ENCODE peak calls at places on chromosomes 6 and 20, in four cellular contexts. M is heart left ventricle, B is Calu3, G is cardiac muscle cell. C is an unnamed sample.

GRCh38 chr6:322205-322930 is 30.1 kb downstream of the DUSP22 start:
- DNase-seq in M (no peak), B (no peak), G (no peak), C (no peak)

GRCh38 chr6:36616888-36617521 is 22.8 kb downstream of the SRSF3 start:
- DNase-seq in M (peak), B (peak), G (no peak), C (no peak)

GRCh38 chr6:45086685-45087084 is 241.4 kb upstream of the RUNX2 start:
- DNase-seq in M (no peak), B (no peak), G (no peak), C (no peak)

GRCh38 chr20:64041781-64042771 is 6.1 kb downstream of the C20orf204 start:
- DNase-seq in M (no peak), B (no peak), G (no peak), C (no peak)

GRCh38 chr6:451847-452246 is 60.3 kb downstream of the IRF4 start:
- DNase-seq in M (no peak), B (no peak), G (no peak), C (no peak)

GRCh38 chr6:16765235-16765634 is 4.0 kb upstream of the ATXN1 start:
- DNase-seq in M (no peak), B (no peak), G (no peak), C (no peak)

GRCh38 chr20:41405436-41405835 is 38.8 kb upstream of the EMILIN3 start:
- DNase-seq in M (no peak), B (no peak), G (no peak), C (no peak)

GRCh38 chr6:82624251-82624650 is 260.6 kb downstream of the TPBG start:
- DNase-seq in M (no peak), B (no peak), G (no peak), C (no peak)

GRCh38 chr6:678515-678914 is 14.4 kb downstream of the EXOC2 start:
- DNase-seq in M (no peak), B (no peak), G (no peak), C (no peak)

GRCh38 chr6:155259202-155259601 is 4.6 kb upstream of the CLDN20 start:
- DNase-seq in M (no peak), B (no peak), G (no peak), C (no peak)

GRCh38 chr6:35014341-35014740 is 125.3 kb downstream of the ANKS1A start:
- DNase-seq in M (no peak), B (no peak), G (no peak), C (no peak)

GRCh38 chr6:166156942-166157341 is 10.7 kb downstream of the TBXT start:
- DNase-seq in M (no peak), B (no peak), G (no peak), C (no peak)
- TF ChIP-seq CTCF in M (no peak), B (no peak), G (peak), C (no peak)

DNA sequence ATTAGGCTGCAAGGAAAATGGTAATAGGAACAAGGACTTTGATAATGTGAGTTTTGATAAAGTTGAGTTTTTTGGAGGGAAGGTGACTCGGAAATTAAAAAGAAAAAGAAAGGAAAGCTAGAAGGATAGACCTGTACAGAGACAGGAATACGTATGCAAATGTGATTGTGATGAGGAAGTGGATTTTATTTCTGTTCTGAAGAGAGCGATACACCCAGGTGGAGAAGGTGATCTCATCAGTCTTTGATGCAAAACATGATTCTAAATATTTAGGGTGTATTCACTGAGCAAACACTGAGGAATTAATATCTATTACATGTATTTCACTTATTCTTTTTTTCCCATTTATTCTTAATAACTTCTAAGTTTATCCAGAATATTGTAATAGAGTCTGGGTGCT is 9.2 kb upstream of the PLEKHG1 start:
- DNase-seq in M (no peak), B (no peak), G (no peak), C (no peak)
- TF ChIP-seq CTCF in M (no peak), B (no peak), G (no peak), C (no peak)

DNA sequence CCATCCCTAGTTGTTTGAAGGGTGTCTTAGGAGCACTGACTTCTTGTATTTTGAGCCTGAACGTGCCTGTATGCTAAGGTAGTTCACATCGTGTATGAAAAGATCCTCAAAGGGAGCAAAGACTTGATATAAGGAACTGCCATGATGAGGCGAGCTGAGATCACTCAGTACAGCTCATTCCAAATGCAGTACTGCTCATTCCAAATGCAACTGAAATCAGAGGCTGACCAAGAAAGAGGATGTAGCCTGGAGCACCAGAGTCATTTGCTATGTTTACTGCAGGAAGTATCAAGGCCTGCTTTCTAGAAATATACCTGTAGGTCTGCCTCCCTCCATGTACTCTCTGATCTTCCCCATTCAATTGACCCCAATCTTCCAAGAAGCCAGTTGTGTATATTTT is 832.2 kb downstream of the EYS start:
- DNase-seq in M (no peak), B (no peak), G (no peak), C (no peak)
- TF ChIP-seq CTCF in M (no peak), B (no peak), G (no peak), C (no peak)

GRCh38 chr6:108621117-108621516 is 60.4 kb downstream of the FOXO3 start:
- DNase-seq in M (no peak), B (no peak), G (no peak), C (peak)
- TF ChIP-seq CTCF in M (no peak), B (no peak), G (no peak), C (no peak)

GRCh38 chr6:13508711-13509705 is 21.6 kb upstream of the GFOD1 start:
- DNase-seq in M (no peak), B (no peak), G (no peak), C (no peak)
- TF ChIP-seq CTCF in M (no peak), B (no peak), G (peak), C (no peak)

GRCh38 chr6:126367849-126368248 is 27.9 kb downstream of the CENPW start:
- DNase-seq in M (no peak), B (no peak), G (no peak), C (no peak)

GRCh38 chr6:126374372-126374771 is 34.5 kb downstream of the CENPW start:
- DNase-seq in M (no peak), B (no peak), G (no peak), C (no peak)

GRCh38 chr6:126373344-126373743 is 33.4 kb downstream of the CENPW start:
- DNase-seq in M (no peak), B (no peak), G (no peak), C (no peak)

GRCh38 chr6:126376682-126377081 is 36.8 kb downstream of the CENPW start:
- DNase-seq in M (no peak), B (no peak), G (no peak), C (no peak)

DNA sequence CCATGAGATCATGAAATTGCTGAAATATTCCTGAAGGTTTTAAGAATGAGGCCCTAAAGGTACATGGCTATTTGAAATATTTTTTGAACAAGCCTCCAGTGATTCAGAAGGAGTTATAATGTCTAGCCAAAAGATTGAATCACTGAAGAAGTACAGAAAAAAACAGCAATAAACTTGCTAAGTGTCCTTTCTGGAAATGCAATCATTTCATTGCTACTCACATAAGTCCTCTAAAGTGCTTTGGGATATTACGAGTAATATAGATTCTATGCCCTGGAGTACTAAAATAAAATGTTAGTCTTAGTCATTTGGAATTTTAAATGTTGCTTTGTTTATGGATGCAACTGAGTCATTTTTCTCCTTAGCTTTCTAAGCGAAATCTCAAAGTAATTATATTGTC is 32.7 kb downstream of the CENPW start:
- DNase-seq in M (no peak), B (no peak), G (no peak), C (no peak)
- TF ChIP-seq CTCF in M (no peak), B (no peak), G (no peak), C (no peak)

GRCh38 chr6:142300758-142301251 is 1.0 kb upstream of the ADGRG6 start:
- DNase-seq in M (peak), B (peak), G (peak), C (no peak)
- TF ChIP-seq CTCF in M (no peak), B (no peak), G (no peak), C (no peak)

GRCh38 chr6:2971420-2972218 is at the start of gene SERPINB6:
- DNase-seq in M (peak), B (peak), G (peak), C (peak)
- TF ChIP-seq CTCF in M (no peak), B (no peak), G (no peak), C (no peak)

GRCh38 chr6:160679402-160679769 is 15.3 kb upstream of the LPA start:
- DNase-seq in M (no peak), B (no peak), G (peak), C (no peak)
- TF ChIP-seq CTCF in M (no peak), B (no peak), G (peak), C (no peak)

GRCh38 chr6:144104898-144105487 is 9.6 kb upstream of the SF3B5 start:
- DNase-seq in M (no peak), B (peak), G (peak), C (peak)
- TF ChIP-seq CTCF in M (peak), B (no peak), G (peak), C (peak)